ENCODE peak calls at places on chromosomes 1 and 21, in four cellular contexts. One of them, this sample, is unnamed.

GRCh38 chr1:56095924-56096655 is 483.3 kb downstream of the PLPP3 start:
- DNase-seq in bronchial epithelial cell: no peak
- DNase-seq in AG09319: peak; percentile 76
- DNase-seq in activated CD8-positive, alpha-beta memory T cell treated with anti-CD3 and anti-CD28 coated beads for 48 hours: no peak
- DNase-seq in this sample: no peak

GRCh38 chr1:229237320-229237719 is 33.6 kb upstream of the RAB4A start:
- DNase-seq in bronchial epithelial cell: no peak
- DNase-seq in AG09319: no peak
- DNase-seq in activated CD8-positive, alpha-beta memory T cell treated with anti-CD3 and anti-CD28 coated beads for 48 hours: no peak
- DNase-seq in this sample: no peak

GRCh38 chr1:3065396-3065795 is 3.6 kb upstream of the PRDM16 start:
- DNase-seq in bronchial epithelial cell: no peak
- DNase-seq in AG09319: no peak
- DNase-seq in activated CD8-positive, alpha-beta memory T cell treated with anti-CD3 and anti-CD28 coated beads for 48 hours: no peak
- DNase-seq in this sample: no peak

GRCh38 chr1:204317170-204317569 is 42.6 kb downstream of the PLEKHA6 start:
- DNase-seq in bronchial epithelial cell: no peak
- DNase-seq in AG09319: no peak
- DNase-seq in activated CD8-positive, alpha-beta memory T cell treated with anti-CD3 and anti-CD28 coated beads for 48 hours: no peak
- DNase-seq in this sample: no peak

GRCh38 chr21:42565886-42566523 is 52.4 kb downstream of the SLC37A1 start:
- DNase-seq in bronchial epithelial cell: no peak
- DNase-seq in AG09319: no peak
- DNase-seq in activated CD8-positive, alpha-beta memory T cell treated with anti-CD3 and anti-CD28 coated beads for 48 hours: no peak
- DNase-seq in this sample: no peak

GRCh38 chr1:161033751-161034150 is 5.0 kb downstream of the TSTD1 start:
- DNase-seq in bronchial epithelial cell: peak; percentile 83
- DNase-seq in AG09319: no peak
- DNase-seq in activated CD8-positive, alpha-beta memory T cell treated with anti-CD3 and anti-CD28 coated beads for 48 hours: no peak
- DNase-seq in this sample: no peak

GRCh38 chr1:156923565-156924477 is 3.4 kb downstream of the LRRC71 start:
- DNase-seq in bronchial epithelial cell: no peak
- DNase-seq in AG09319: no peak
- DNase-seq in activated CD8-positive, alpha-beta memory T cell treated with anti-CD3 and anti-CD28 coated beads for 48 hours: no peak
- DNase-seq in this sample: no peak

GRCh38 chr1:112998592-112999235 is 42.7 kb upstream of the SLC16A1 start:
- DNase-seq in bronchial epithelial cell: peak; percentile 85
- DNase-seq in AG09319: peak; percentile 64
- DNase-seq in activated CD8-positive, alpha-beta memory T cell treated with anti-CD3 and anti-CD28 coated beads for 48 hours: no peak
- DNase-seq in this sample: peak; percentile 73

GRCh38 chr1:180816132-180816531 is 96.6 kb upstream of the KIAA1614 start:
- DNase-seq in bronchial epithelial cell: no peak
- DNase-seq in AG09319: no peak
- DNase-seq in activated CD8-positive, alpha-beta memory T cell treated with anti-CD3 and anti-CD28 coated beads for 48 hours: no peak
- DNase-seq in this sample: no peak

This sample was measured in right atrium auricular region.